ENCODE peak calls at places on chromosomes 16 and 17, in seven cellular contexts. N, R, T, K, B, Y and C are unnamed samples.
A peak's percentile ranks its signal among the peaks of the same experiment; 100 is the strongest.

GRCh38 chr17:1050246-1050995 is 53.5 kb downstream of the TIMM22 start:
- DNase-seq in K (no peak), B (no peak), T (no peak), N (no peak), Y (no peak), R (peak; percentile 18), C (no peak)

GRCh38 chr16:15874745-15875314 is 13.6 kb downstream of the CEP20 start:
- DNase-seq in N (peak; percentile 76), B (peak; percentile 64), Y (no peak), K (peak; percentile 20), R (peak; percentile 51), T (no peak), C (peak; percentile 80)

GRCh38 chr17:71740866-71741265 is 380.0 kb upstream of the SOX9 start:
- DNase-seq in N (peak; percentile 23), K (no peak), Y (no peak), T (no peak), R (no peak), B (no peak), C (no peak)

GRCh38 chr16:74603848-74604247 is 3.1 kb downstream of the GLG1 start:
- DNase-seq in N (no peak), K (no peak), R (no peak), T (no peak), Y (no peak), B (peak; percentile 40), C (peak; percentile 21)

GRCh38 chr17:39178516-39178915 is 12.6 kb upstream of the ARL5C start:
- DNase-seq in B (peak; percentile 28), K (no peak), R (no peak), T (no peak), N (no peak), Y (no peak), C (no peak)

GRCh38 chr16:58034786-58035185 is 9.2 kb downstream of the MMP15 start:
- DNase-seq in B (no peak), Y (no peak), T (no peak), R (no peak), N (no peak), K (peak; percentile 18), C (no peak)

GRCh38 chr17:10051112-10051511 is 146.0 kb upstream of the RCVRN start:
- DNase-seq in B (no peak), Y (no peak), T (no peak), N (no peak), K (no peak), R (no peak), C (peak; percentile 67)

GRCh38 chr16:49854227-49855203 is 1.4 kb downstream of the ZNF423 start:
- DNase-seq in N (no peak), R (peak; percentile 57), Y (no peak), T (no peak), K (no peak), B (peak; percentile 43), C (no peak)

GRCh38 chr17:17387461-17388362 is 84.5 kb downstream of the NT5M start:
- DNase-seq in T (no peak), N (no peak), R (no peak), K (peak; percentile 67), B (no peak), Y (no peak), C (no peak)